ENCODE peak calls at places on chromosomes 4 and X, in six cellular contexts. One of them, this sample, is unnamed.

GRCh38 chrX:149711545-149712236 is at the start of gene MAGEA11:
- DNase-seq in NCI-H1930: peak
- DNase-seq in body of pancreas: no peak
- DNase-seq in mesothelial cell of epicardium: no peak
- DNase-seq in stimulated activated CD8-positive, alpha-beta memory T cell treated with anti-CD3 and anti-CD28 coated beads, Interleukin-2, amount 100 ng/mL, for 48 hours: no peak
- DNase-seq in activated CD8-positive, alpha-beta memory T cell treated with anti-CD3 and anti-CD28 coated beads for 48 hours: no peak
- DNase-seq in this sample: no peak

GRCh38 chrX:44054863-44055601 is 81.8 kb upstream of the NDP start:
- DNase-seq in NCI-H1930: no peak
- DNase-seq in activated CD8-positive, alpha-beta memory T cell treated with anti-CD3 and anti-CD28 coated beads for 48 hours: no peak
- DNase-seq in body of pancreas: no peak
- DNase-seq in mesothelial cell of epicardium: no peak
- DNase-seq in stimulated activated CD8-positive, alpha-beta memory T cell treated with anti-CD3 and anti-CD28 coated beads, Interleukin-2, amount 100 ng/mL, for 48 hours: no peak
- DNase-seq in this sample: no peak

GRCh38 chr4:119034276-119035008 is 101.2 kb upstream of the MYOZ2 start:
- DNase-seq in stimulated activated CD8-positive, alpha-beta memory T cell treated with anti-CD3 and anti-CD28 coated beads, Interleukin-2, amount 100 ng/mL, for 48 hours: no peak
- DNase-seq in NCI-H1930: no peak
- DNase-seq in body of pancreas: no peak
- DNase-seq in activated CD8-positive, alpha-beta memory T cell treated with anti-CD3 and anti-CD28 coated beads for 48 hours: no peak
- DNase-seq in mesothelial cell of epicardium: no peak
- DNase-seq in this sample: no peak

GRCh38 chr4:157983300-157983699 is 189.5 kb downstream of the GASK1B start:
- DNase-seq in mesothelial cell of epicardium: no peak
- DNase-seq in stimulated activated CD8-positive, alpha-beta memory T cell treated with anti-CD3 and anti-CD28 coated beads, Interleukin-2, amount 100 ng/mL, for 48 hours: no peak
- DNase-seq in NCI-H1930: no peak
- DNase-seq in body of pancreas: no peak
- DNase-seq in activated CD8-positive, alpha-beta memory T cell treated with anti-CD3 and anti-CD28 coated beads for 48 hours: no peak
- DNase-seq in this sample: no peak

GRCh38 chr4:139873111-139873866 is 207.7 kb downstream of the MGST2 start:
- DNase-seq in body of pancreas: no peak
- DNase-seq in NCI-H1930: no peak
- DNase-seq in activated CD8-positive, alpha-beta memory T cell treated with anti-CD3 and anti-CD28 coated beads for 48 hours: no peak
- DNase-seq in mesothelial cell of epicardium: no peak
- DNase-seq in stimulated activated CD8-positive, alpha-beta memory T cell treated with anti-CD3 and anti-CD28 coated beads, Interleukin-2, amount 100 ng/mL, for 48 hours: no peak
- DNase-seq in this sample: no peak

GRCh38 chrX:72046447-72046846 is 85.3 kb downstream of the RTL5 start:
- DNase-seq in mesothelial cell of epicardium: no peak
- DNase-seq in activated CD8-positive, alpha-beta memory T cell treated with anti-CD3 and anti-CD28 coated beads for 48 hours: no peak
- DNase-seq in NCI-H1930: no peak
- DNase-seq in stimulated activated CD8-positive, alpha-beta memory T cell treated with anti-CD3 and anti-CD28 coated beads, Interleukin-2, amount 100 ng/mL, for 48 hours: no peak
- DNase-seq in body of pancreas: no peak
- DNase-seq in this sample: no peak

GRCh38 chrX:149910178-149910695 is 19.1 kb upstream of the HSFX4 start:
- DNase-seq in mesothelial cell of epicardium: no peak
- DNase-seq in NCI-H1930: no peak
- DNase-seq in activated CD8-positive, alpha-beta memory T cell treated with anti-CD3 and anti-CD28 coated beads for 48 hours: no peak
- DNase-seq in stimulated activated CD8-positive, alpha-beta memory T cell treated with anti-CD3 and anti-CD28 coated beads, Interleukin-2, amount 100 ng/mL, for 48 hours: no peak
- DNase-seq in body of pancreas: no peak
- DNase-seq in this sample: no peak

GRCh38 chrX:139246295-139246694 is 284.2 kb upstream of the F9 start:
- DNase-seq in body of pancreas: no peak
- DNase-seq in mesothelial cell of epicardium: no peak
- DNase-seq in NCI-H1930: no peak
- DNase-seq in stimulated activated CD8-positive, alpha-beta memory T cell treated with anti-CD3 and anti-CD28 coated beads, Interleukin-2, amount 100 ng/mL, for 48 hours: no peak
- DNase-seq in activated CD8-positive, alpha-beta memory T cell treated with anti-CD3 and anti-CD28 coated beads for 48 hours: no peak
- DNase-seq in this sample: no peak

GRCh38 chr4:40750461-40751258 is 905 bp downstream of the NSUN7 start:
- DNase-seq in NCI-H1930: no peak
- DNase-seq in mesothelial cell of epicardium: no peak
- DNase-seq in stimulated activated CD8-positive, alpha-beta memory T cell treated with anti-CD3 and anti-CD28 coated beads, Interleukin-2, amount 100 ng/mL, for 48 hours: no peak
- DNase-seq in body of pancreas: peak
- DNase-seq in activated CD8-positive, alpha-beta memory T cell treated with anti-CD3 and anti-CD28 coated beads for 48 hours: no peak
- DNase-seq in this sample: no peak

GRCh38 chr4:59161249-59161648 is 2038.9 kb upstream of the ADGRL3 start:
- DNase-seq in body of pancreas: no peak
- DNase-seq in activated CD8-positive, alpha-beta memory T cell treated with anti-CD3 and anti-CD28 coated beads for 48 hours: no peak
- DNase-seq in stimulated activated CD8-positive, alpha-beta memory T cell treated with anti-CD3 and anti-CD28 coated beads, Interleukin-2, amount 100 ng/mL, for 48 hours: no peak
- DNase-seq in mesothelial cell of epicardium: no peak
- DNase-seq in NCI-H1930: no peak
- DNase-seq in this sample: no peak

GRCh38 chr4:107125496-107125895 is 89.4 kb upstream of the DKK2 start:
- DNase-seq in NCI-H1930: no peak
- DNase-seq in stimulated activated CD8-positive, alpha-beta memory T cell treated with anti-CD3 and anti-CD28 coated beads, Interleukin-2, amount 100 ng/mL, for 48 hours: no peak
- DNase-seq in body of pancreas: no peak
- DNase-seq in mesothelial cell of epicardium: no peak
- DNase-seq in activated CD8-positive, alpha-beta memory T cell treated with anti-CD3 and anti-CD28 coated beads for 48 hours: no peak
- DNase-seq in this sample: no peak

GRCh38 chr4:164337219-164337944 is 416.5 kb upstream of the SMIM31 start:
- DNase-seq in NCI-H1930: no peak
- DNase-seq in body of pancreas: no peak
- DNase-seq in stimulated activated CD8-positive, alpha-beta memory T cell treated with anti-CD3 and anti-CD28 coated beads, Interleukin-2, amount 100 ng/mL, for 48 hours: no peak
- DNase-seq in mesothelial cell of epicardium: no peak
- DNase-seq in activated CD8-positive, alpha-beta memory T cell treated with anti-CD3 and anti-CD28 coated beads for 48 hours: no peak
- DNase-seq in this sample: no peak

GRCh38 chr4:139988863-139989765 is 164.9 kb downstream of the MAML3 start:
- DNase-seq in body of pancreas: peak
- DNase-seq in NCI-H1930: no peak
- DNase-seq in stimulated activated CD8-positive, alpha-beta memory T cell treated with anti-CD3 and anti-CD28 coated beads, Interleukin-2, amount 100 ng/mL, for 48 hours: peak
- DNase-seq in activated CD8-positive, alpha-beta memory T cell treated with anti-CD3 and anti-CD28 coated beads for 48 hours: no peak
- DNase-seq in mesothelial cell of epicardium: no peak
- DNase-seq in this sample: no peak

GRCh38 chr4:11698846-11699590 is 270.3 kb upstream of the HS3ST1 start:
- DNase-seq in body of pancreas: no peak
- DNase-seq in NCI-H1930: no peak
- DNase-seq in stimulated activated CD8-positive, alpha-beta memory T cell treated with anti-CD3 and anti-CD28 coated beads, Interleukin-2, amount 100 ng/mL, for 48 hours: no peak
- DNase-seq in mesothelial cell of epicardium: no peak
- DNase-seq in activated CD8-positive, alpha-beta memory T cell treated with anti-CD3 and anti-CD28 coated beads for 48 hours: no peak
- DNase-seq in this sample: no peak

GRCh38 chrX:6954836-6955235 is 192.7 kb upstream of the STS start:
- DNase-seq in body of pancreas: no peak
- DNase-seq in activated CD8-positive, alpha-beta memory T cell treated with anti-CD3 and anti-CD28 coated beads for 48 hours: no peak
- DNase-seq in stimulated activated CD8-positive, alpha-beta memory T cell treated with anti-CD3 and anti-CD28 coated beads, Interleukin-2, amount 100 ng/mL, for 48 hours: no peak
- DNase-seq in mesothelial cell of epicardium: no peak
- DNase-seq in NCI-H1930: no peak
- DNase-seq in this sample: no peak

GRCh38 chr4:74772106-74772505 is 22.2 kb downstream of the BTC start:
- DNase-seq in activated CD8-positive, alpha-beta memory T cell treated with anti-CD3 and anti-CD28 coated beads for 48 hours: no peak
- DNase-seq in stimulated activated CD8-positive, alpha-beta memory T cell treated with anti-CD3 and anti-CD28 coated beads, Interleukin-2, amount 100 ng/mL, for 48 hours: no peak
- DNase-seq in NCI-H1930: peak
- DNase-seq in body of pancreas: no peak
- DNase-seq in mesothelial cell of epicardium: no peak
- DNase-seq in this sample: no peak

GRCh38 chr4:38097818-38098217 is 137.6 kb downstream of the PTTG2 start:
- DNase-seq in body of pancreas: peak
- DNase-seq in stimulated activated CD8-positive, alpha-beta memory T cell treated with anti-CD3 and anti-CD28 coated beads, Interleukin-2, amount 100 ng/mL, for 48 hours: no peak
- DNase-seq in mesothelial cell of epicardium: no peak
- DNase-seq in activated CD8-positive, alpha-beta memory T cell treated with anti-CD3 and anti-CD28 coated beads for 48 hours: no peak
- DNase-seq in NCI-H1930: no peak
- DNase-seq in this sample: no peak

GRCh38 chr4:82797591-82798081 is 960 bp downstream of the SCD5 start:
- DNase-seq in NCI-H1930: no peak
- DNase-seq in activated CD8-positive, alpha-beta memory T cell treated with anti-CD3 and anti-CD28 coated beads for 48 hours: no peak
- DNase-seq in stimulated activated CD8-positive, alpha-beta memory T cell treated with anti-CD3 and anti-CD28 coated beads, Interleukin-2, amount 100 ng/mL, for 48 hours: no peak
- DNase-seq in mesothelial cell of epicardium: no peak
- DNase-seq in body of pancreas: peak
- DNase-seq in this sample: no peak

GRCh38 chr4:173170210-173170778 is 1.7 kb downstream of the GALNT7 start:
- DNase-seq in stimulated activated CD8-positive, alpha-beta memory T cell treated with anti-CD3 and anti-CD28 coated beads, Interleukin-2, amount 100 ng/mL, for 48 hours: no peak
- DNase-seq in body of pancreas: no peak
- DNase-seq in mesothelial cell of epicardium: no peak
- DNase-seq in NCI-H1930: no peak
- DNase-seq in activated CD8-positive, alpha-beta memory T cell treated with anti-CD3 and anti-CD28 coated beads for 48 hours: no peak
- DNase-seq in this sample: no peak

GRCh38 chr4:159829184-159829583 is 726.3 kb downstream of the RAPGEF2 start:
- DNase-seq in mesothelial cell of epicardium: no peak
- DNase-seq in activated CD8-positive, alpha-beta memory T cell treated with anti-CD3 and anti-CD28 coated beads for 48 hours: no peak
- DNase-seq in body of pancreas: no peak
- DNase-seq in NCI-H1930: no peak
- DNase-seq in stimulated activated CD8-positive, alpha-beta memory T cell treated with anti-CD3 and anti-CD28 coated beads, Interleukin-2, amount 100 ng/mL, for 48 hours: no peak
- DNase-seq in this sample: peak

This sample was measured in NCI-H1694 treated with DMSO at 0.1 percent for 48 hours.